ENCODE peak calls at places on chromosome 1, in six cellular contexts. U, O, Q, D, E and N are unnamed samples.

GRCh38 chr1:208015255-208015654 is 104.3 kb upstream of the CD34 start:
- ATAC-seq in E (no peak), Q (no peak), D (no peak), O (no peak), U (no peak), N (no peak)

GRCh38 chr1:99005537-99005942 is 879 bp upstream of the PLPPR5 start:
- ATAC-seq in Q (no peak), D (peak; percentile 22), U (no peak), E (no peak), O (no peak), N (no peak)

GRCh38 chr1:230458509-230458908 is 32.4 kb upstream of the PGBD5 start:
- ATAC-seq in Q (no peak), U (no peak), D (peak; percentile 44), O (no peak), E (no peak), N (no peak)

GRCh38 chr1:64984737-64985136 is 18.4 kb upstream of the JAK1 start:
- ATAC-seq in U (no peak), Q (no peak), E (no peak), O (no peak), D (no peak), N (no peak)

GRCh38 chr1:31666290-31666963 is 21.8 kb upstream of the PEF1 start:
- ATAC-seq in U (no peak), D (peak; percentile 43), E (no peak), Q (peak; percentile 33), O (peak; percentile 12), N (peak; percentile 14)

GRCh38 chr1:31932491-31933316 is 5.5 kb downstream of the PTP4A2 start:
- ATAC-seq in D (peak; percentile 63), Q (no peak), E (peak; percentile 26), U (peak; percentile 22), O (no peak), N (no peak)

GRCh38 chr1:160605792-160606520 is 26.7 kb upstream of the CD84 start:
- ATAC-seq in Q (no peak), O (no peak), E (no peak), D (no peak), U (no peak), N (no peak)

GRCh38 chr1:204974326-204974725 is 68.7 kb upstream of the CNTN2 start:
- ATAC-seq in O (no peak), D (no peak), Q (no peak), E (no peak), U (no peak), N (no peak)

GRCh38 chr1:2406451-2407041 is 5.8 kb downstream of the PEX10 start:
- ATAC-seq in U (no peak), E (no peak), O (no peak), D (no peak), Q (no peak), N (no peak)

GRCh38 chr1:41927118-41927517 is 8.4 kb upstream of the HIVEP3 start:
- ATAC-seq in E (no peak), O (no peak), D (no peak), U (no peak), Q (no peak), N (no peak)

GRCh38 chr1:56377407-56377806 is 202.0 kb downstream of the PLPP3 start:
- ATAC-seq in O (no peak), Q (peak; percentile 46), U (no peak), D (no peak), E (no peak), N (no peak)

GRCh38 chr1:233975486-233975885 is 71.0 kb downstream of the SLC35F3 start:
- ATAC-seq in D (no peak), O (no peak), U (no peak), E (no peak), Q (no peak), N (no peak)

GRCh38 chr1:68780919-68781318 is 284.0 kb upstream of the DEPDC1 start:
- ATAC-seq in U (no peak), O (no peak), D (no peak), E (no peak), Q (no peak), N (no peak)

GRCh38 chr1:77953907-77954306 is 25.0 kb downstream of the FUBP1 start:
- ATAC-seq in D (no peak), E (no peak), O (no peak), U (no peak), Q (no peak), N (no peak)

GRCh38 chr1:61284226-61284854 is 202.0 kb downstream of the NFIA start:
- ATAC-seq in D (peak; percentile 43), Q (no peak), E (no peak), O (no peak), U (no peak), N (no peak)

GRCh38 chr1:217562229-217562878 is 68.5 kb downstream of the GPATCH2 start:
- ATAC-seq in U (no peak), E (no peak), O (peak; percentile 96), Q (no peak), D (peak; percentile 97), N (no peak)

GRCh38 chr1:235156745-235157144 is 4.3 kb downstream of the RBM34 start:
- ATAC-seq in O (no peak), D (no peak), E (no peak), U (no peak), Q (no peak), N (no peak)

GRCh38 chr1:244422174-244422573 is 29.5 kb downstream of the ADSS2 start:
- ATAC-seq in U (no peak), E (no peak), D (no peak), Q (no peak), O (no peak), N (no peak)

GRCh38 chr1:167676205-167676915 is 45.4 kb upstream of the MPZL1 start:
- ATAC-seq in U (peak; percentile 13), D (no peak), O (no peak), E (no peak), Q (no peak), N (no peak)

GRCh38 chr1:160082926-160083325 is 1.6 kb downstream of the KCNJ9 start:
- ATAC-seq in U (no peak), Q (no peak), E (no peak), D (no peak), O (no peak), N (no peak)

GRCh38 chr1:183490932-183491331 is 18.6 kb downstream of the SMG7 start:
- ATAC-seq in U (no peak), D (no peak), Q (no peak), E (no peak), O (no peak), N (no peak)

GRCh38 chr1:247210062-247210385 is 38.2 kb upstream of the ZNF124 start:
- ATAC-seq in O (no peak), E (peak; percentile 3), U (no peak), Q (no peak), D (peak; percentile 21), N (peak; percentile 0)

GRCh38 chr1:67738401-67738800 is 53.4 kb downstream of the GADD45A start:
- ATAC-seq in E (no peak), D (no peak), Q (no peak), U (no peak), O (no peak), N (no peak)

GRCh38 chr1:231828182-231828920 is 201.8 kb downstream of the DISC1 start:
- ATAC-seq in O (peak; percentile 87), U (no peak), Q (no peak), D (peak; percentile 93), E (peak; percentile 42), N (no peak)

GRCh38 chr1:222048030-222048632 is 306.2 kb upstream of the DUSP10 start:
- ATAC-seq in D (no peak), O (peak; percentile 59), U (peak; percentile 92), Q (no peak), E (no peak), N (no peak)

GRCh38 chr1:116489231-116489697 is 81.6 kb downstream of the CD58 start:
- ATAC-seq in E (peak; percentile 87), U (no peak), D (peak; percentile 24), Q (no peak), O (no peak), N (no peak)